ENCODE peak calls at places on chromosomes 12 and 14, in four cellular contexts. U, G, T and O are unnamed samples.

GRCh38 chr14:55754471-55754870 is 174.5 kb downstream of the KTN1 start:
- DNase-seq in U (no peak), G (no peak), T (no peak), O (no peak)

GRCh38 chr12:121245031-121245430 is 35.1 kb downstream of the P2RX4 start:
- DNase-seq in U (no peak), G (no peak), T (no peak), O (peak)

GRCh38 chr14:105528859-105529505 is 2.6 kb downstream of the TMEM121 start:
- DNase-seq in U (no peak), G (no peak), T (no peak), O (no peak)

GRCh38 chr12:50546441-50547318 is 41.9 kb downstream of the DIP2B start:
- DNase-seq in U (no peak), G (no peak), T (no peak), O (no peak)

GRCh38 chr12:132259364-132259871 is 70.0 kb downstream of the GALNT9 start:
- DNase-seq in U (no peak), G (no peak), T (no peak), O (no peak)

GRCh38 chr12:91704446-91704845 is 441.2 kb downstream of the BTG1 start:
- DNase-seq in U (no peak), G (no peak), T (no peak), O (no peak)

GRCh38 chr12:84643993-84644392 is 268.6 kb downstream of the SLC6A15 start:
- DNase-seq in U (no peak), G (no peak), T (no peak), O (no peak)

GRCh38 chr12:51320311-51320694 is 3.7 kb downstream of the BIN2 start:
- DNase-seq in U (no peak), G (no peak), T (no peak), O (no peak)

GRCh38 chr14:52348796-52349195 is 34.7 kb downstream of the PTGER2 start:
- DNase-seq in U (no peak), G (no peak), T (no peak), O (no peak)

GRCh38 chr14:105863296-105864108 is 337.1 kb downstream of the TMEM121 start:
- DNase-seq in U (no peak), G (peak), T (no peak), O (peak)

GRCh38 chr12:57904848-57905811 is 36.2 kb upstream of the ATP23 start:
- DNase-seq in U (no peak), G (peak), T (peak), O (peak)

GRCh38 chr14:35352274-35353233 is 52.0 kb downstream of the NFKBIA start:
- DNase-seq in U (no peak), G (no peak), T (no peak), O (peak)

GRCh38 chr14:57533214-57533613 is 39.6 kb upstream of the CCDC198 start:
- DNase-seq in U (no peak), G (no peak), T (peak), O (no peak)

GRCh38 chr14:60266021-60266937 is 17.3 kb downstream of the PPM1A start:
- DNase-seq in U (no peak), G (no peak), T (no peak), O (no peak)

GRCh38 chr14:22177870-22178269 is 411.2 kb downstream of the DAD1 start:
- DNase-seq in U (no peak), G (no peak), T (no peak), O (no peak)

GRCh38 chr12:47361389-47362031 is 281.8 kb upstream of the AMIGO2 start:
- DNase-seq in U (no peak), G (no peak), T (no peak), O (peak)

GRCh38 chr12:111557271-111558106 is 41.6 kb downstream of the ATXN2 start:
- DNase-seq in U (no peak), G (no peak), T (no peak), O (no peak)

GRCh38 chr14:105351410-105351809 is 36.9 kb downstream of the PACS2 start:
- DNase-seq in U (no peak), G (no peak), T (no peak), O (no peak)

GRCh38 chr12:114238808-114239207 is 167.1 kb downstream of the TBX5 start:
- DNase-seq in U (peak), G (no peak), T (no peak), O (no peak)

GRCh38 chr12:114026805-114027204 is 60.7 kb upstream of the RBM19 start:
- DNase-seq in U (no peak), G (no peak), T (no peak), O (no peak)

GRCh38 chr12:96130396-96131059 is 63.6 kb upstream of the ELK3 start:
- DNase-seq in U (no peak), G (no peak), T (no peak), O (no peak)
- TF ChIP-seq CTCF in U (no peak), G (no peak), T (no peak), O (no peak)

DNA sequence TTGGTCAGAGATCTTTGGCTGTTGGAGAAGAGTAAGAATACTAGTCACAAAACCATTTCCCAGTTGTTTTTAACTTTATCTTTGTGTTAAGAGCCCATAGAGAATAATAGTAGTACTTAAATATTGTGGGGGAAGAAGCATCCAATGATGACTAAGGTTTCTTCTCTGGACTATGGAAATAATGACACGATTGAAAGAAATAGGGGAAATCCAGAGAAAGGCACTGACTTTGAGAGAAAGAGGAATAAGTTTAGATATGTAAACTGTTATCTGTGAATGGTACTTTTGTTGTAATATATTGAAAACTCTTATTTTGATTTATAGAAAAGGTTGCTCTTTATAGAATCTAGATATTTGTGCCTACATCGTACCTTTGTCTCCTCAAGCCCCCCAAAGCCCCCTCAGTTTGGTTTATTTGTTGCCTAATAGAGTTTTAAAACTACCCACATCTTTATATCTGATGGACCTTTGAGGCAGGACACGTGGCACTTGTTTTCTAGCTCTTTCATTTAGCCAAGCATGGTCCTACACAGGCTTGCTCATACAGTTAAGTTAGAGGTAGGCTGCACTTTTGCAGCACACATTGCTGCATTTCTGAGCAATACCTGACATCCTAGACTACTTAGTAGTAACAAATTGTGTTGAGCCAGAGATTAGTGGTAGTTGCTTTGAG is 96.3 kb downstream of the WNK1 start:
- DNase-seq in U (no peak), G (no peak), T (no peak), O (no peak)
- TF ChIP-seq CTCF in U (no peak), G (no peak), T (no peak), O (no peak)

DNA sequence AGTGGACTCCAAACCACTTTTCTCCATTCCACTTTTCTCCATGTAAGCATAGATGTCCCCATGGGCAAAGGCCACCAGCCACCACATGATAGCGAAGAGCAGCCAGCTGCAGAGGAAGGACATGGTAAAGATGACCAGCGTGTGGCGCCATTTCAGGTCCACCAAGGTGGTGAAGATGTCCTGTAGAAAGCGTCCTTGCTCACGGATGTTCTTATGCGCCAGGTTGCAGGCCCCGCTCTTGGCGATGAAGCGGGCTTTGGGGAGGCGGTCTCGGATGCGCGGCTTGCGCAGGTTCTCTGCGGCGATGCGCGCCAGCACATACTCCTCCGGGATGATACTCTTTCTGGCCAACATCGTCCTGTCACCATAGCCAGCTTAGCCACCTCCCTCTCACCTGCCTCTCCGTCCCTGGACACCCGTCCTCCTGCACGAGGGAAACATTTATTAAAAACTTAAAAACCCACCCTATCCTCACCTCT is 1.2 kb downstream of the KCNJ8 start:
- DNase-seq in U (no peak), G (no peak), T (no peak), O (peak)
- TF ChIP-seq CTCF in U (peak), G (no peak), T (peak), O (no peak)

DNA sequence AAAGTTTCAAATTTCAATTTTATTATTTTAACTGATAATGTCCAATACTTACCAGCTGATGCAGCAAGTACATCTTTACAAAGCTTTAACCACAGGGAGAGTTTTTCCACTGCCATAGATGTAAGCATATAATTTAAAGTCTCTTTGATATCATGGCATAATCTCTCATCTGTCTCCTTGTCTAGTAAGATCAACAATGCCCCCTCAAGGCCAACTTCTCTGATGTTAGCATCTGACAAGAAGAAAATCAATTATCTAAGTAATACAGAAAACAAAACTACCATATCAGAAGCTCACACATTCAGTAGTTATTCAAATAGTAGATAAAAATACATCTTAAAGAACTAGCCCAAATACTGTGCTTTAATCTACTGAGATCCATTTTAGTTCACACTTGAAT is 94.2 kb downstream of the HEATR5A start:
- DNase-seq in U (no peak), G (no peak), T (peak), O (peak)
- TF ChIP-seq CTCF in U (peak), G (no peak), T (peak), O (no peak)